ENCODE peak calls at places on chromosomes 6 and 20, in four cellular contexts. One of them, this sample, is unnamed.

GRCh38 chr6:123965894-123966293 is 162.2 kb downstream of the NKAIN2 start:
- DNase-seq in bronchial epithelial cell: peak
- DNase-seq in glutamatergic neuron: no peak
- DNase-seq in ascending aorta: no peak
- DNase-seq in this sample: no peak

GRCh38 chr20:49484180-49485140 is 2.0 kb upstream of the KCNB1 start:
- DNase-seq in bronchial epithelial cell: peak
- DNase-seq in glutamatergic neuron: peak
- DNase-seq in ascending aorta: no peak
- DNase-seq in this sample: peak

GRCh38 chr6:158554611-158555361 is 5.1 kb upstream of the TMEM181 start:
- DNase-seq in bronchial epithelial cell: no peak
- DNase-seq in glutamatergic neuron: no peak
- DNase-seq in ascending aorta: no peak
- DNase-seq in this sample: no peak

GRCh38 chr6:147741419-147741818 is 232.9 kb downstream of the SAMD5 start:
- DNase-seq in bronchial epithelial cell: peak
- DNase-seq in glutamatergic neuron: no peak
- DNase-seq in ascending aorta: no peak
- DNase-seq in this sample: no peak

GRCh38 chr6:106608080-106608668 is 21.1 kb downstream of the RTN4IP1 start:
- DNase-seq in bronchial epithelial cell: peak
- DNase-seq in glutamatergic neuron: no peak
- DNase-seq in ascending aorta: no peak
- DNase-seq in this sample: peak

GRCh38 chr20:1491281-1491840 is at the start of gene SIRPB2:
- DNase-seq in bronchial epithelial cell: no peak
- DNase-seq in glutamatergic neuron: no peak
- DNase-seq in ascending aorta: peak
- DNase-seq in this sample: no peak

GRCh38 chr6:28643017-28643740 is 117.5 kb downstream of the GPX5 start:
- DNase-seq in bronchial epithelial cell: peak
- DNase-seq in glutamatergic neuron: peak
- DNase-seq in ascending aorta: no peak
- DNase-seq in this sample: peak

GRCh38 chr6:113662049-113662655 is 195.0 kb upstream of the MARCKS start:
- DNase-seq in bronchial epithelial cell: no peak
- DNase-seq in glutamatergic neuron: no peak
- DNase-seq in ascending aorta: no peak
- DNase-seq in this sample: no peak

GRCh38 chr20:35791823-35792222 is 20.0 kb downstream of the PHF20 start:
- DNase-seq in bronchial epithelial cell: peak
- DNase-seq in glutamatergic neuron: no peak
- DNase-seq in ascending aorta: no peak
- DNase-seq in this sample: peak

DNA sequence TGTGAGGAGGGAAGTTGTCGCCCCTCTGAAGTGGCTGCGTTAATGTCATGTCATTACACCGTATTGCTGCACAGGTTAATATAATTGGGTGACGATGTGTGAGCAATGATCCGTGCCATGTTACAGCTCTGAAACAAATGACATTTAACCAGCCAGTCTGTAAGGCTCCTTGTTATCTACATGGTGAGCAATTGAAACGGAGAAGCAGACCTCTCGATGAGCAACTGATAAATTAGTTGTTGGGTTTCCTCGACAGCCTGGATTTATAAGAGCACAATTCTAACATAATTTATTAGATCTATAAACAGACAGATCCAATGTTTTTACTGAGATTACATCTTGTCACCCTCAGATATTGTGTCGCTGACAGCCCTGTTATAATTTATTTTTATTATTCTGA is 49.9 kb upstream of the MAFB start:
- DNase-seq in bronchial epithelial cell: no peak
- DNase-seq in glutamatergic neuron: no peak
- DNase-seq in ascending aorta: no peak
- DNase-seq in this sample: no peak
- TF ChIP-seq CTCF in bronchial epithelial cell: no peak
- TF ChIP-seq CTCF in glutamatergic neuron: no peak
- TF ChIP-seq CTCF in ascending aorta: no peak
- TF ChIP-seq CTCF in this sample: no peak

GRCh38 chr20:8664778-8665177 is 404.1 kb upstream of the PLCB4 start:
- DNase-seq in bronchial epithelial cell: no peak
- DNase-seq in glutamatergic neuron: no peak
- DNase-seq in ascending aorta: no peak
- DNase-seq in this sample: no peak
- TF ChIP-seq CTCF in bronchial epithelial cell: no peak
- TF ChIP-seq CTCF in glutamatergic neuron: peak
- TF ChIP-seq CTCF in ascending aorta: no peak
- TF ChIP-seq CTCF in this sample: peak

DNA sequence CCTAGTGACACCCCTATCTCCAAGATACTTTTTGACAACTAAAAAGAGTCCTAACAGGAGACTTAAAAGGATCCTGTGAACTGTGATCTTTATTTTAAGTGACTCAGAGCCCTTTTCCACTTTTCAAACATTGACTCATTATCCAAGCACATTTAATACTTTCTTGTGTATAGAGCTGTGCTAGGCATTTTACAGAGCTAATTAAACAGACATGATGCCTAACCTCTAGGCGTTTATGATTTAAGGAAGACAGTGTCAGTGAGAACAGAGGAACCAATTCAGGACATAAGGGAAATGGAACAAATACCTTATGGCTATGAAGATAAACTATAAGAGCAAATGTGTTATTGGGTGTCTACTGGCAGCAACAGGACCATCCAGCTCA is 282.6 kb downstream of the TPBG start:
- DNase-seq in bronchial epithelial cell: peak
- DNase-seq in glutamatergic neuron: no peak
- DNase-seq in ascending aorta: no peak
- DNase-seq in this sample: peak
- TF ChIP-seq CTCF in bronchial epithelial cell: no peak
- TF ChIP-seq CTCF in glutamatergic neuron: no peak
- TF ChIP-seq CTCF in ascending aorta: no peak
- TF ChIP-seq CTCF in this sample: no peak

GRCh38 chr6:47629954-47630353 is 68.4 kb upstream of the ADGRF4 start:
- DNase-seq in bronchial epithelial cell: no peak
- DNase-seq in glutamatergic neuron: no peak
- DNase-seq in ascending aorta: no peak
- DNase-seq in this sample: no peak

GRCh38 chr6:47634210-47635047 is 64.0 kb upstream of the ADGRF4 start:
- DNase-seq in bronchial epithelial cell: no peak
- DNase-seq in glutamatergic neuron: no peak
- DNase-seq in ascending aorta: no peak
- DNase-seq in this sample: no peak

GRCh38 chr6:47630587-47630986 is 67.8 kb upstream of the ADGRF4 start:
- DNase-seq in bronchial epithelial cell: no peak
- DNase-seq in glutamatergic neuron: no peak
- DNase-seq in ascending aorta: no peak
- DNase-seq in this sample: no peak

GRCh38 chr6:47631248-47632196 is 66.9 kb upstream of the ADGRF4 start:
- DNase-seq in bronchial epithelial cell: peak
- DNase-seq in glutamatergic neuron: no peak
- DNase-seq in ascending aorta: no peak
- DNase-seq in this sample: peak

DNA sequence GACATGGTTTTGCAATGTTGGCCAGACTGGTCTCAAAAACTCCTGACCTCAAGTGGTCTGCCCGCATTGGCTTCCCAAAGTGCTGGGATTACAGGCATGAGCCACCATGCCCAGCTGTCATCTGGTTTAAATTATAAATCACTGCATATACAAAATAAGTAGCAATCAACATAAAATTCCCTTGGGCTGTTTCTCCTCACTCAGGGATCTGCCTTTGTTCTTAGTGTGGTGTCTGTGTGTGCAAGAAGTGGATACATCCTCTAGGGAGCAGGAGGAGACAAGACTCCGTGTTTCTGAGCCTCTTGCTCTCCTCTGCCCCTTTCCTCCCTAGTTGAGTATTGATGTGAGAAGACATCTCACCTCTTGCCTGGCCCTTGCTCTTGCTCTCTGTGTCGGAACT is 65.2 kb upstream of the ADGRF4 start:
- DNase-seq in bronchial epithelial cell: peak
- DNase-seq in glutamatergic neuron: no peak
- DNase-seq in ascending aorta: no peak
- DNase-seq in this sample: no peak
- TF ChIP-seq CTCF in bronchial epithelial cell: peak
- TF ChIP-seq CTCF in glutamatergic neuron: no peak
- TF ChIP-seq CTCF in ascending aorta: no peak
- TF ChIP-seq CTCF in this sample: no peak

DNA sequence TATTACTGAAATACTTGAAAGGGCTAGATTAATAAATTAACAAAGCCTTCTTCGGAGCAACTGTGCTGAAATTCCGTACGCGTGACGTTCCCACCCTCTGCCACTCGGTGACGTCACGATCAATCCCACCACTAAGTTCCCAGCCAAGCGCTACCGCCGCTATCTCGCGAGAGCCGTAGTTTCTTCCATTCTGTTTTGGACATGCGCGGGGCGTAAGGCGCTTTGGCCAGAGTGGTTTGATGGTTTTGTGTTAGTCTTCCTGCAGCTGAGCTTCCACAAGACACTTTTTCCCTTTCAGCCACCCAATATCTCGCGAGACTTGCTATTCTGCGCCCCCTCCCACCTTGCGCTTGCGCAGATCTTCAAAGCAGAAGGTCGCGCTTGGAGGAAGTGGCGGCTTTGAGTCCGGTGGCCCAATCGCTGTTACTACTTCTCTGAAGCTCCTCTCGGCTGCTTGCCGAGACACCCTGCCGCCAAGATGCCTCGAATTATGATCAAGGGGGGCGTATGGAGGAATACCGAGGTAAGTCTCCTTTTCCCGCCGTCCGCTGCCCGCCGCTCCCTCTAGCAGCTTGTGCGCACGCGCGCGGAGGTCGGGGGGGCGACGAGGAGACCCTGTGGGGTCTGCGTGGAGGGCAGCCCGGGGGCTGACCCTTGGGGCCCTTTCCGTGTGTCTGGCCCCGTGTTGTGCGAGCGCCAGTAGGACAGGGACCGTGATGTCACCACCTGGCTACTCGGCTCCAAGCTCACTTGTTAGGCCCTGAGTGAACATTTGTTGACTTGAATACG is at the start of gene CDC5L:
- DNase-seq in bronchial epithelial cell: peak
- DNase-seq in glutamatergic neuron: peak
- DNase-seq in ascending aorta: peak
- DNase-seq in this sample: peak
- TF ChIP-seq CTCF in bronchial epithelial cell: no peak
- TF ChIP-seq CTCF in glutamatergic neuron: no peak
- TF ChIP-seq CTCF in ascending aorta: no peak
- TF ChIP-seq CTCF in this sample: no peak

GRCh38 chr6:136038531-136038930 is 187.0 kb downstream of the PDE7B start:
- DNase-seq in bronchial epithelial cell: no peak
- DNase-seq in glutamatergic neuron: no peak
- DNase-seq in ascending aorta: no peak
- DNase-seq in this sample: no peak

GRCh38 chr6:136039185-136039584 is 187.7 kb downstream of the PDE7B start:
- DNase-seq in bronchial epithelial cell: no peak
- DNase-seq in glutamatergic neuron: no peak
- DNase-seq in ascending aorta: no peak
- DNase-seq in this sample: no peak

GRCh38 chr6:136037246-136037884 is 185.9 kb downstream of the PDE7B start:
- DNase-seq in bronchial epithelial cell: peak
- DNase-seq in glutamatergic neuron: no peak
- DNase-seq in ascending aorta: no peak
- DNase-seq in this sample: no peak

GRCh38 chr6:136036601-136037000 is 185.1 kb downstream of the PDE7B start:
- DNase-seq in bronchial epithelial cell: no peak
- DNase-seq in glutamatergic neuron: no peak
- DNase-seq in ascending aorta: no peak
- DNase-seq in this sample: no peak

DNA sequence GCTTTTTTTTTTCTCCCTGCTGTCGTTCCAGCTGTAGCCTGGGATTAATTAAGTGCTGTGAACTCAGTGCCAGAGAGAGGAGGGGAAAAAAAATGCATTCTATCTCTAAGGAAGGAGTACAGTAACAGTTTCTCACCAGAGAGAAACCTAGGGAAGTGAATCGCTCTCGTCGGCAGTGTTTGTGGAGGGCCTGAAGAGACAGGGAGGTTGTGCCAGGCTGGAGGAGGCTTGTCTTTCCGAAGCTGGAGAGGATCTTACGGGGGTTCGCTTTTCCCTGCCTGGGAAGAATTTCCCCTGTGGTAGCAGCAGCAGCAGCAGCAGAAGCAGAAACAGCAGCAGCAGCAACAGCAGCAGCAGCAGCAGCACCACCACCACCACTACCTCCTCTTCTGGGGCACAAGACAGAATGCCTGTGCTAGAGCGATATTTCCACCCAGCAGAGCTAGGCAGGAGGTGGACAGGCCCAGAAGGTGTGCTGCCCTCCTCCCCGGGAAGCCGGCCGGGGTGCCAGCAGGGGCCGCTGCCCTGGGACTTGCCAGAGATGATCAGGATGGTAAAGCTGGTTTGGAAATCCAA is 186.5 kb downstream of the PDE7B start:
- DNase-seq in bronchial epithelial cell: no peak
- DNase-seq in glutamatergic neuron: no peak
- DNase-seq in ascending aorta: no peak
- DNase-seq in this sample: peak
- TF ChIP-seq CTCF in bronchial epithelial cell: peak
- TF ChIP-seq CTCF in glutamatergic neuron: no peak
- TF ChIP-seq CTCF in ascending aorta: no peak
- TF ChIP-seq CTCF in this sample: no peak

GRCh38 chr20:39289316-39289715 is 327.2 kb downstream of the DHX35 start:
- DNase-seq in bronchial epithelial cell: no peak
- DNase-seq in glutamatergic neuron: no peak
- DNase-seq in ascending aorta: no peak
- DNase-seq in this sample: no peak
- TF ChIP-seq CTCF in bronchial epithelial cell: peak
- TF ChIP-seq CTCF in glutamatergic neuron: no peak
- TF ChIP-seq CTCF in ascending aorta: no peak
- TF ChIP-seq CTCF in this sample: no peak

This sample was measured in HFFc6.